ENCODE peak calls at places on chromosomes 4 and X, in five cellular contexts. One of them, this sample, is unnamed.

GRCh38 chr4:7367894-7368293 is 66.8 kb downstream of the PSAPL1 start:
- DNase-seq in iris pigment epithelial cell: no peak
- DNase-seq in activated T-helper 1 cell treated with anti-CD3 and anti-CD28 coated beads, Interleukin-12 subunit alpha, Interleukin-12 subunit beta, Interleukin-2, Interleukin-4 antibody, amounts not matched to agents 30 ng/mL and 10 ng/mL and 1 ng/mL, durations not matched to agents 14 hours and 24 hours and 36 hours: no peak
- DNase-seq in naive B cell: no peak
- DNase-seq in hypothalamus: no peak
- DNase-seq in this sample: no peak

GRCh38 chr4:47598320-47598719 is 113.2 kb downstream of the ATP10D start:
- DNase-seq in iris pigment epithelial cell: peak
- DNase-seq in activated T-helper 1 cell treated with anti-CD3 and anti-CD28 coated beads, Interleukin-12 subunit alpha, Interleukin-12 subunit beta, Interleukin-2, Interleukin-4 antibody, amounts not matched to agents 30 ng/mL and 10 ng/mL and 1 ng/mL, durations not matched to agents 14 hours and 24 hours and 36 hours: no peak
- DNase-seq in naive B cell: no peak
- DNase-seq in hypothalamus: no peak
- DNase-seq in this sample: no peak

GRCh38 chrX:106178826-106179225 is 10.7 kb downstream of the PWWP3B start:
- DNase-seq in iris pigment epithelial cell: no peak
- DNase-seq in activated T-helper 1 cell treated with anti-CD3 and anti-CD28 coated beads, Interleukin-12 subunit alpha, Interleukin-12 subunit beta, Interleukin-2, Interleukin-4 antibody, amounts not matched to agents 30 ng/mL and 10 ng/mL and 1 ng/mL, durations not matched to agents 14 hours and 24 hours and 36 hours: no peak
- DNase-seq in naive B cell: no peak
- DNase-seq in hypothalamus: no peak
- DNase-seq in this sample: no peak

GRCh38 chr4:183180096-183180495 is 81.0 kb downstream of the WWC2 start:
- DNase-seq in iris pigment epithelial cell: no peak
- DNase-seq in activated T-helper 1 cell treated with anti-CD3 and anti-CD28 coated beads, Interleukin-12 subunit alpha, Interleukin-12 subunit beta, Interleukin-2, Interleukin-4 antibody, amounts not matched to agents 30 ng/mL and 10 ng/mL and 1 ng/mL, durations not matched to agents 14 hours and 24 hours and 36 hours: no peak
- DNase-seq in naive B cell: no peak
- DNase-seq in hypothalamus: no peak
- DNase-seq in this sample: no peak

GRCh38 chr4:15729910-15730533 is 27.2 kb downstream of the BST1 start:
- DNase-seq in iris pigment epithelial cell: peak
- DNase-seq in activated T-helper 1 cell treated with anti-CD3 and anti-CD28 coated beads, Interleukin-12 subunit alpha, Interleukin-12 subunit beta, Interleukin-2, Interleukin-4 antibody, amounts not matched to agents 30 ng/mL and 10 ng/mL and 1 ng/mL, durations not matched to agents 14 hours and 24 hours and 36 hours: peak
- DNase-seq in naive B cell: peak
- DNase-seq in hypothalamus: peak
- DNase-seq in this sample: peak

GRCh38 chr4:150385606-150386005 is 196.3 kb upstream of the MAB21L2 start:
- DNase-seq in iris pigment epithelial cell: peak
- DNase-seq in activated T-helper 1 cell treated with anti-CD3 and anti-CD28 coated beads, Interleukin-12 subunit alpha, Interleukin-12 subunit beta, Interleukin-2, Interleukin-4 antibody, amounts not matched to agents 30 ng/mL and 10 ng/mL and 1 ng/mL, durations not matched to agents 14 hours and 24 hours and 36 hours: no peak
- DNase-seq in naive B cell: no peak
- DNase-seq in hypothalamus: no peak
- DNase-seq in this sample: peak

GRCh38 chr4:30808266-30808665 is 88.1 kb downstream of the PCDH7 start:
- DNase-seq in iris pigment epithelial cell: no peak
- DNase-seq in activated T-helper 1 cell treated with anti-CD3 and anti-CD28 coated beads, Interleukin-12 subunit alpha, Interleukin-12 subunit beta, Interleukin-2, Interleukin-4 antibody, amounts not matched to agents 30 ng/mL and 10 ng/mL and 1 ng/mL, durations not matched to agents 14 hours and 24 hours and 36 hours: no peak
- DNase-seq in naive B cell: no peak
- DNase-seq in hypothalamus: no peak
- DNase-seq in this sample: peak

GRCh38 chrX:75156537-75156945 is 458 bp upstream of the ABCB7 start:
- DNase-seq in iris pigment epithelial cell: peak
- DNase-seq in activated T-helper 1 cell treated with anti-CD3 and anti-CD28 coated beads, Interleukin-12 subunit alpha, Interleukin-12 subunit beta, Interleukin-2, Interleukin-4 antibody, amounts not matched to agents 30 ng/mL and 10 ng/mL and 1 ng/mL, durations not matched to agents 14 hours and 24 hours and 36 hours: no peak
- DNase-seq in naive B cell: peak
- DNase-seq in hypothalamus: no peak
- DNase-seq in this sample: peak

GRCh38 chr4:138204507-138204906 is 37.6 kb downstream of the SLC7A11 start:
- DNase-seq in iris pigment epithelial cell: no peak
- DNase-seq in activated T-helper 1 cell treated with anti-CD3 and anti-CD28 coated beads, Interleukin-12 subunit alpha, Interleukin-12 subunit beta, Interleukin-2, Interleukin-4 antibody, amounts not matched to agents 30 ng/mL and 10 ng/mL and 1 ng/mL, durations not matched to agents 14 hours and 24 hours and 36 hours: no peak
- DNase-seq in naive B cell: no peak
- DNase-seq in hypothalamus: no peak
- DNase-seq in this sample: no peak

GRCh38 chr4:6332042-6332668 is 62.5 kb downstream of the WFS1 start:
- DNase-seq in iris pigment epithelial cell: peak
- DNase-seq in activated T-helper 1 cell treated with anti-CD3 and anti-CD28 coated beads, Interleukin-12 subunit alpha, Interleukin-12 subunit beta, Interleukin-2, Interleukin-4 antibody, amounts not matched to agents 30 ng/mL and 10 ng/mL and 1 ng/mL, durations not matched to agents 14 hours and 24 hours and 36 hours: no peak
- DNase-seq in naive B cell: no peak
- DNase-seq in hypothalamus: peak
- DNase-seq in this sample: no peak

GRCh38 chr4:84814100-84814750 is 152.3 kb downstream of the WDFY3 start:
- DNase-seq in iris pigment epithelial cell: peak
- DNase-seq in activated T-helper 1 cell treated with anti-CD3 and anti-CD28 coated beads, Interleukin-12 subunit alpha, Interleukin-12 subunit beta, Interleukin-2, Interleukin-4 antibody, amounts not matched to agents 30 ng/mL and 10 ng/mL and 1 ng/mL, durations not matched to agents 14 hours and 24 hours and 36 hours: no peak
- DNase-seq in naive B cell: no peak
- DNase-seq in hypothalamus: no peak
- DNase-seq in this sample: peak

This sample was measured in fibroblast of lung.